ENCODE peak calls at places on chromosomes 16 and 17, in eight cellular contexts. One of them, this sample, is unnamed.

GRCh38 chr16:2882460-2883026 is 472 bp upstream of the FLYWCH2 start:
- DNase-seq in transverse colon: peak; percentile 98
- DNase-seq in K562: peak; percentile 97
- DNase-seq in sigmoid colon: peak; percentile 100
- DNase-seq in tibial nerve: peak; percentile 97
- DNase-seq in A549: peak; percentile 97
- DNase-seq in esophagus muscularis mucosa: peak; percentile 99
- DNase-seq in ovary: peak; percentile 98
- DNase-seq in this sample: peak; percentile 98

GRCh38 chr16:54627616-54628015 is 303.0 kb upstream of the IRX5 start:
- DNase-seq in esophagus muscularis mucosa: peak; percentile 66
- DNase-seq in sigmoid colon: no peak
- DNase-seq in ovary: no peak
- DNase-seq in tibial nerve: no peak
- DNase-seq in K562: no peak
- DNase-seq in A549: no peak
- DNase-seq in transverse colon: no peak
- DNase-seq in this sample: no peak

GRCh38 chr16:86764551-86764950 is 186.2 kb downstream of the FOXL1 start:
- DNase-seq in esophagus muscularis mucosa: no peak
- DNase-seq in ovary: no peak
- DNase-seq in A549: no peak
- DNase-seq in transverse colon: no peak
- DNase-seq in K562: no peak
- DNase-seq in sigmoid colon: no peak
- DNase-seq in tibial nerve: no peak
- DNase-seq in this sample: no peak

GRCh38 chr17:58352843-58353719 is 1.1 kb upstream of the SUPT4H1 start:
- DNase-seq in K562: peak; percentile 80
- DNase-seq in A549: no peak
- DNase-seq in tibial nerve: no peak
- DNase-seq in esophagus muscularis mucosa: no peak
- DNase-seq in ovary: peak; percentile 44
- DNase-seq in transverse colon: peak; percentile 57
- DNase-seq in sigmoid colon: peak; percentile 80
- DNase-seq in this sample: no peak

GRCh38 chr17:73313526-73314127 is 1.8 kb upstream of the CDC42EP4 start:
- DNase-seq in ovary: no peak
- DNase-seq in transverse colon: no peak
- DNase-seq in sigmoid colon: no peak
- DNase-seq in A549: no peak
- DNase-seq in esophagus muscularis mucosa: no peak
- DNase-seq in tibial nerve: no peak
- DNase-seq in K562: no peak
- DNase-seq in this sample: no peak

GRCh38 chr16:67311607-67312449 is 14.7 kb downstream of the KCTD19 start:
- DNase-seq in ovary: no peak
- DNase-seq in tibial nerve: no peak
- DNase-seq in esophagus muscularis mucosa: no peak
- DNase-seq in K562: peak; percentile 47
- DNase-seq in sigmoid colon: no peak
- DNase-seq in transverse colon: no peak
- DNase-seq in A549: peak; percentile 92
- DNase-seq in this sample: no peak

GRCh38 chr16:78894872-78895271 is 705.7 kb downstream of the MAF start:
- DNase-seq in tibial nerve: no peak
- DNase-seq in ovary: no peak
- DNase-seq in esophagus muscularis mucosa: no peak
- DNase-seq in sigmoid colon: no peak
- DNase-seq in transverse colon: no peak
- DNase-seq in A549: no peak
- DNase-seq in K562: no peak
- DNase-seq in this sample: peak; percentile 39

GRCh38 chr17:7916799-7917198 is 710 bp upstream of the RNF227 start:
- DNase-seq in transverse colon: no peak
- DNase-seq in tibial nerve: no peak
- DNase-seq in ovary: peak; percentile 39
- DNase-seq in K562: peak; percentile 20
- DNase-seq in sigmoid colon: no peak
- DNase-seq in A549: no peak
- DNase-seq in esophagus muscularis mucosa: no peak
- DNase-seq in this sample: no peak

GRCh38 chr17:68709995-68710780 is 109.0 kb upstream of the FAM20A start:
- DNase-seq in sigmoid colon: no peak
- DNase-seq in ovary: no peak
- DNase-seq in A549: no peak
- DNase-seq in tibial nerve: no peak
- DNase-seq in K562: no peak
- DNase-seq in esophagus muscularis mucosa: no peak
- DNase-seq in transverse colon: no peak
- DNase-seq in this sample: no peak

GRCh38 chr17:8108972-8109668 is 9.2 kb downstream of the ALOXE3 start:
- DNase-seq in tibial nerve: no peak
- DNase-seq in esophagus muscularis mucosa: no peak
- DNase-seq in sigmoid colon: no peak
- DNase-seq in A549: no peak
- DNase-seq in transverse colon: no peak
- DNase-seq in K562: no peak
- DNase-seq in ovary: no peak
- DNase-seq in this sample: no peak

GRCh38 chr17:27576429-27577123 is 54.4 kb upstream of the LGALS9 start:
- DNase-seq in esophagus muscularis mucosa: no peak
- DNase-seq in A549: no peak
- DNase-seq in sigmoid colon: no peak
- DNase-seq in ovary: no peak
- DNase-seq in transverse colon: no peak
- DNase-seq in tibial nerve: no peak
- DNase-seq in K562: no peak
- DNase-seq in this sample: no peak

GRCh38 chr17:59093702-59094231 is 12.9 kb downstream of the TRIM37 start:
- DNase-seq in ovary: peak; percentile 21
- DNase-seq in esophagus muscularis mucosa: no peak
- DNase-seq in K562: no peak
- DNase-seq in sigmoid colon: peak; percentile 63
- DNase-seq in A549: peak; percentile 34
- DNase-seq in tibial nerve: no peak
- DNase-seq in transverse colon: peak; percentile 28
- DNase-seq in this sample: no peak

GRCh38 chr17:36120221-36120620 is 16.6 kb downstream of the CCL4 start:
- DNase-seq in esophagus muscularis mucosa: no peak
- DNase-seq in K562: no peak
- DNase-seq in ovary: no peak
- DNase-seq in transverse colon: no peak
- DNase-seq in sigmoid colon: no peak
- DNase-seq in tibial nerve: no peak
- DNase-seq in A549: no peak
- DNase-seq in this sample: no peak

GRCh38 chr17:79261361-79262072 is 186.9 kb downstream of the ENGASE start:
- DNase-seq in esophagus muscularis mucosa: no peak
- DNase-seq in tibial nerve: no peak
- DNase-seq in transverse colon: no peak
- DNase-seq in A549: no peak
- DNase-seq in K562: no peak
- DNase-seq in sigmoid colon: no peak
- DNase-seq in ovary: no peak
- DNase-seq in this sample: no peak

GRCh38 chr16:51949260-51949659 is 597.7 kb downstream of the TOX3 start:
- DNase-seq in transverse colon: no peak
- DNase-seq in A549: no peak
- DNase-seq in sigmoid colon: no peak
- DNase-seq in esophagus muscularis mucosa: no peak
- DNase-seq in ovary: no peak
- DNase-seq in tibial nerve: no peak
- DNase-seq in K562: no peak
- DNase-seq in this sample: peak; percentile 61

GRCh38 chr17:49341356-49341755 is 20.7 kb downstream of the ZNF652 start:
- DNase-seq in sigmoid colon: no peak
- DNase-seq in esophagus muscularis mucosa: no peak
- DNase-seq in ovary: peak; percentile 38
- DNase-seq in tibial nerve: no peak
- DNase-seq in A549: no peak
- DNase-seq in transverse colon: no peak
- DNase-seq in K562: no peak
- DNase-seq in this sample: no peak

GRCh38 chr16:12303649-12304048 is 327.1 kb downstream of the SNX29 start:
- DNase-seq in K562: peak; percentile 12
- DNase-seq in tibial nerve: no peak
- DNase-seq in esophagus muscularis mucosa: no peak
- DNase-seq in transverse colon: no peak
- DNase-seq in ovary: peak; percentile 90
- DNase-seq in sigmoid colon: no peak
- DNase-seq in A549: no peak
- DNase-seq in this sample: no peak

GRCh38 chr17:2025220-2025621 is at the start of gene RTN4RL1:
- DNase-seq in transverse colon: peak; percentile 71
- DNase-seq in K562: peak; percentile 87
- DNase-seq in ovary: peak; percentile 73
- DNase-seq in sigmoid colon: peak; percentile 81
- DNase-seq in A549: peak; percentile 80
- DNase-seq in esophagus muscularis mucosa: no peak
- DNase-seq in tibial nerve: peak; percentile 41
- DNase-seq in this sample: peak; percentile 66

GRCh38 chr16:78505544-78506371 is 406.3 kb downstream of the WWOX start:
- DNase-seq in sigmoid colon: peak; percentile 86
- DNase-seq in K562: peak; percentile 17
- DNase-seq in esophagus muscularis mucosa: no peak
- DNase-seq in transverse colon: peak; percentile 30
- DNase-seq in tibial nerve: peak; percentile 35
- DNase-seq in ovary: peak; percentile 82
- DNase-seq in A549: no peak
- DNase-seq in this sample: peak; percentile 33

DNA sequence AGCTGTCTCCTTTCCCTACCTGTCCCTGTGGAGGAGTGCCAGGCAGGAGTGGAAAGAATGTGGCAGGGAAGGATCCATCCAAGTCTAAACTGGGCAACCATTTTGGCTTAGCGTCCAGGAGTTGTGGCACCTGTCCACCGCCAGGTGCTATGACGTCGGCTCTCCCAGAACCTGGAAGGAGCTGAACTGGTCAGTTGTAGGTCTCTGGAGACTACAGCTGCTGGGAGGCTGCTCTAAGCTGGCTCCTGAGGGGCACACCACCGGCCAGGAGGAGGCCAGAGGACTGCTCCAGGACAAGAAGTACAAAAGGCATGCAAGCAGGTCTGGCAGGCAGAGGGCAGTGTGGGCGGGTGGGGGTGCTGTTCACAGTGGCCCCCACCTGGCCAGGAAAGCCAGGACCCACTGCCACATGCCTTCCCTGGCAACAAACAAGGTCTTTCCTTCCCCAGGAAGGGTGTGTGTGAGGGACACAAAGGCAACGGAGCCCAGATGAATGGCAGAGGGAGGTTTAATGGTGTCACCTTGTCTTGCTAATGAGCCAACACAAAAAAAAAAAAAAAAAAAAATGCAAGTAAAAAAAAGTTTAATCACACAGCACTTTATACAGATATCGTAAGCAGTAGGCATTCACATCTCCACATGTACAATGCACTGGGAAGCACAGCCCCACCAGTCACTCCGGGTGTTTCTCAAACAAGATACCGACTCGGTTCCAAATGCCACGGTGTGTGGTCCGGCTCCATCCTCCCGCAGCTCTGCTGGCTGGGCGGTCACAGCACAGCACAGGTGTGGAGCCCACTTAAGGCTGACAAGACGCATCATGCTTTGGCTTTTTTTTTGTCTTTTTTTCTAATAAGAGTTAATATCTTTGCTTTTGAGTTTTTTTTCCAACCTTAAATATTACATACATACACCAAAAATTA is 4.8 kb downstream of the SPHK1 start:
- DNase-seq in transverse colon: no peak
- DNase-seq in tibial nerve: no peak
- DNase-seq in A549: no peak
- DNase-seq in ovary: no peak
- DNase-seq in esophagus muscularis mucosa: no peak
- DNase-seq in K562: no peak
- DNase-seq in sigmoid colon: no peak
- DNase-seq in this sample: peak; percentile 57
- TF ChIP-seq CTCF in transverse colon: no peak
- TF ChIP-seq CTCF in tibial nerve: no peak
- TF ChIP-seq CTCF in A549: no peak
- TF ChIP-seq CTCF in ovary: no peak
- TF ChIP-seq CTCF in esophagus muscularis mucosa: no peak
- TF ChIP-seq CTCF in K562: no peak
- TF ChIP-seq CTCF in sigmoid colon: no peak
- TF ChIP-seq CTCF in this sample: no peak

GRCh38 chr17:80832266-80832676 is 159.4 kb upstream of the CHMP6 start:
- DNase-seq in ovary: peak; percentile 60
- DNase-seq in transverse colon: peak; percentile 33
- DNase-seq in A549: peak; percentile 55
- DNase-seq in sigmoid colon: peak; percentile 83
- DNase-seq in K562: peak; percentile 50
- DNase-seq in tibial nerve: no peak
- DNase-seq in esophagus muscularis mucosa: no peak
- DNase-seq in this sample: no peak
- TF ChIP-seq EP300 in ovary: no peak
- TF ChIP-seq EP300 in transverse colon: no peak
- TF ChIP-seq EP300 in A549: no peak
- TF ChIP-seq EP300 in sigmoid colon: no peak
- TF ChIP-seq EP300 in K562: no peak
- TF ChIP-seq EP300 in tibial nerve: no peak
- TF ChIP-seq EP300 in esophagus muscularis mucosa: no peak
- TF ChIP-seq EP300 in this sample: no peak

DNA sequence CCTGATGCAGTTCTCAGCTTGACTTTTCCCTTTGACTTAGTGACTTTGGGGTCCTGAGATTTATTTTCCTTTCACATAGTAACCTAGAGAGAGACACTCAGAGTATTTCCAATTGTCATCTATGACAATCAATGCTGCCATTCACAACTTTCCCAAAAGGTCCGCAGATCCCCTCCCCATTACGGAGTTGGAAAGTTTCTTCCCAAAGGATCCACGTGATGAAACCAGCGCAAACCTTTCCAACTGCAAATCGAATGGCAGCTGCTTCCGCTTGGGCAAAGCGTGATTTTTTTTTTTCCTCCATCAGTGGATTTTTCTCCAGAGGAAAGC is 539 bp upstream of the FCSK start:
- DNase-seq in esophagus muscularis mucosa: no peak
- DNase-seq in ovary: no peak
- DNase-seq in tibial nerve: no peak
- DNase-seq in K562: no peak
- DNase-seq in A549: peak; percentile 67
- DNase-seq in sigmoid colon: no peak
- DNase-seq in transverse colon: no peak
- DNase-seq in this sample: no peak
- TF ChIP-seq POLR2A in esophagus muscularis mucosa: no peak
- TF ChIP-seq POLR2A in ovary: no peak
- TF ChIP-seq POLR2A in tibial nerve: no peak
- TF ChIP-seq POLR2A in K562: peak; percentile 26
- TF ChIP-seq POLR2A in A549: no peak
- TF ChIP-seq POLR2A in sigmoid colon: no peak
- TF ChIP-seq POLR2A in transverse colon: no peak
- TF ChIP-seq POLR2A in this sample: no peak

DNA sequence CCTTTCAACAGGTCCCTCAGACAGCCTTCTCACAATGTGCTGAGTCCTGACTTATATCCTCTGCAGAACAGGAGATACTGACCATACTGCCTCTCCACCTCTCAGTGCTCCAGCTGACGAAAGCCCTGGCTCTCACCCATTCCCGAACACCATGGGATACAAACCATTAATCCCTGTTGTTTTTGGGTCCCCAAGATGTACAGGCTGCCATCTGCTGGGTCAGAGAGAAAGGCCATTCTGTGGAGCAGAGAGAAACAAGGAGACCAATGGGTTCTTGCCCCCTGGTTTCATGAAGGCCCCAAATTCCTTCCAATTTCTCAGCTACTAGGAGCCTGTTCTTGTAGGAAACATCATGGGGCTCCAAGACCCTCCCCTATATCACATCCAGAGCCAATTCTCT is 3.0 kb downstream of the ERN2 start:
- DNase-seq in K562: peak; percentile 30
- DNase-seq in esophagus muscularis mucosa: no peak
- DNase-seq in tibial nerve: no peak
- DNase-seq in transverse colon: no peak
- DNase-seq in A549: no peak
- DNase-seq in ovary: no peak
- DNase-seq in sigmoid colon: peak; percentile 1
- DNase-seq in this sample: no peak
- TF ChIP-seq CTCF in K562: peak; percentile 54
- TF ChIP-seq CTCF in esophagus muscularis mucosa: no peak
- TF ChIP-seq CTCF in tibial nerve: no peak
- TF ChIP-seq CTCF in transverse colon: no peak
- TF ChIP-seq CTCF in A549: no peak
- TF ChIP-seq CTCF in ovary: no peak
- TF ChIP-seq CTCF in sigmoid colon: no peak
- TF ChIP-seq CTCF in this sample: no peak

This sample was measured in stomach.